ENCODE peak calls at places on chromosome 2, in six cellular contexts. D, M, R, V, Y and U are unnamed samples.

GRCh38 chr2:12031871-12032270 is 285.4 kb downstream of the LPIN1 start:
- DNase-seq in Y (no peak), M (no peak), V (no peak), R (no peak), D (no peak), U (no peak)

GRCh38 chr2:127597984-127598380 is 48.0 kb upstream of the GPR17 start:
- DNase-seq in V (no peak), R (peak; percentile 68), M (no peak), Y (no peak), D (no peak), U (no peak)

GRCh38 chr2:157252529-157252928 is 5.0 kb upstream of the GALNT5 start:
- DNase-seq in M (no peak), Y (no peak), D (no peak), R (no peak), V (no peak), U (no peak)

GRCh38 chr2:23592061-23592685 is 207.2 kb downstream of the KLHL29 start:
- DNase-seq in M (no peak), Y (no peak), D (no peak), V (no peak), R (no peak), U (peak; percentile 59)

GRCh38 chr2:225040862-225041209 is 1.4 kb downstream of the DOCK10 start:
- DNase-seq in V (no peak), D (no peak), R (peak; percentile 33), Y (no peak), M (no peak), U (no peak)

GRCh38 chr2:36433311-36434217 is 78.0 kb downstream of the CRIM1 start:
- DNase-seq in Y (peak; percentile 62), M (no peak), V (no peak), D (no peak), R (peak; percentile 81), U (no peak)

GRCh38 chr2:46018773-46019593 is 278.2 kb upstream of the EPAS1 start:
- DNase-seq in R (no peak), Y (no peak), V (no peak), D (no peak), M (no peak), U (no peak)

GRCh38 chr2:235026137-235026536 is 74.3 kb downstream of the SH3BP4 start:
- DNase-seq in R (peak; percentile 94), Y (peak; percentile 29), V (no peak), D (no peak), M (no peak), U (peak; percentile 29)

GRCh38 chr2:207078186-207078798 is 87.5 kb downstream of the KLF7 start:
- DNase-seq in D (no peak), Y (no peak), M (no peak), R (no peak), V (no peak), U (no peak)

GRCh38 chr2:30239308-30240161 is 8.2 kb downstream of the LBH start:
- DNase-seq in V (no peak), M (peak; percentile 72), D (peak; percentile 30), Y (peak; percentile 45), R (peak; percentile 95), U (no peak)

GRCh38 chr2:201261911-201262310 is 1.6 kb downstream of the CASP8 start:
- DNase-seq in Y (no peak), D (no peak), R (no peak), M (no peak), V (no peak), U (no peak)

GRCh38 chr2:144324446-144325045 is 195.4 kb downstream of the ZEB2 start:
- DNase-seq in Y (no peak), M (no peak), V (no peak), D (no peak), R (no peak), U (no peak)

GRCh38 chr2:99881901-99882591 is 260.3 kb downstream of the AFF3 start:
- DNase-seq in Y (peak; percentile 89), R (peak; percentile 82), D (no peak), M (no peak), V (no peak), U (no peak)

GRCh38 chr2:215736653-215737290 is 276.6 kb downstream of the MREG start:
- DNase-seq in R (peak; percentile 92), Y (no peak), D (no peak), V (no peak), M (no peak), U (no peak)

GRCh38 chr2:205806126-205806905 is 124.0 kb downstream of the NRP2 start:
- DNase-seq in V (no peak), R (no peak), D (peak; percentile 14), Y (no peak), M (no peak), U (no peak)

GRCh38 chr2:120936476-120937334 is 201.0 kb downstream of the GLI2 start:
- DNase-seq in D (no peak), Y (no peak), M (no peak), V (no peak), R (peak; percentile 34), U (no peak)

GRCh38 chr2:172995323-172996244 is 80.1 kb upstream of the MAP3K20 start:
- DNase-seq in D (no peak), V (peak; percentile 25), R (peak; percentile 83), M (no peak), Y (peak; percentile 92), U (no peak)

GRCh38 chr2:238489431-238489830 is 62.7 kb downstream of the ASB1 start:
- DNase-seq in D (no peak), R (no peak), M (no peak), Y (no peak), V (no peak), U (no peak)

GRCh38 chr2:23925702-23926288 is 1.1 kb downstream of the ATAD2B start:
- DNase-seq in Y (no peak), M (peak; percentile 30), D (no peak), V (peak; percentile 4), R (peak; percentile 72), U (no peak)

GRCh38 chr2:185828326-185828725 is 89.7 kb downstream of the FSIP2 start:
- DNase-seq in Y (no peak), D (no peak), M (no peak), R (no peak), V (no peak), U (no peak)

GRCh38 chr2:192228685-192229084 is 34.0 kb upstream of the TMEFF2 start:
- DNase-seq in D (no peak), V (no peak), Y (no peak), M (no peak), R (no peak), U (no peak)

GRCh38 chr2:161178756-161179155 is 18.5 kb downstream of the TANK start:
- DNase-seq in M (no peak), V (no peak), R (no peak), Y (no peak), D (no peak), U (no peak)

GRCh38 chr2:161173541-161174194 is 13.4 kb downstream of the TANK start:
- DNase-seq in Y (no peak), M (no peak), R (no peak), D (no peak), V (no peak), U (no peak)

GRCh38 chr2:161172901-161173540 is 12.8 kb downstream of the TANK start:
- DNase-seq in M (no peak), Y (no peak), R (no peak), V (no peak), D (no peak), U (no peak)

DNA sequence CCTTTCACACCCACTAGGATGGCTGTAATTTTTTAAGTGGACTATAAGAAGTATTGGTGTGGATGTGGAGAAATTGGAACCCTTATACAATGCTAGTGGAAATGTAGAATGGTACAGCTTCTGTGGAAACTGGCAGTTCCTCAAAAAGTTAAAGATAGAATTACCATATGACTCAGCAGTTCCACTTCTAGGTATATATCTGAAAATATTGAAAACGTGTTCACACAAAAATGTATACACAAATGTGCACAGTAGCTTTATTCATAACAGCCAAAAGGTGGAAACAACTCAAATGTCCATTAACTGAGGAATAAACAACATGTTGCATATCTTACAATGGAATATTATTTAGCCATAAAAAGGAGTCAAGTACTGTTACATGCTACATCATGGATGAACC is 17.7 kb downstream of the TANK start:
- DNase-seq in R (no peak), M (no peak), Y (no peak), D (no peak), V (no peak), U (no peak)
- TF ChIP-seq CTCF in R (no peak), M (no peak), Y (no peak), D (no peak), V (no peak), U (no peak)

GRCh38 chr2:198173242-198173641 is 368.8 kb downstream of the PLCL1 start:
- DNase-seq in V (no peak), D (no peak), R (peak; percentile 10), Y (no peak), M (no peak), U (no peak)
- TF ChIP-seq CTCF in V (no peak), D (no peak), R (no peak), Y (no peak), M (no peak), U (no peak)

DNA sequence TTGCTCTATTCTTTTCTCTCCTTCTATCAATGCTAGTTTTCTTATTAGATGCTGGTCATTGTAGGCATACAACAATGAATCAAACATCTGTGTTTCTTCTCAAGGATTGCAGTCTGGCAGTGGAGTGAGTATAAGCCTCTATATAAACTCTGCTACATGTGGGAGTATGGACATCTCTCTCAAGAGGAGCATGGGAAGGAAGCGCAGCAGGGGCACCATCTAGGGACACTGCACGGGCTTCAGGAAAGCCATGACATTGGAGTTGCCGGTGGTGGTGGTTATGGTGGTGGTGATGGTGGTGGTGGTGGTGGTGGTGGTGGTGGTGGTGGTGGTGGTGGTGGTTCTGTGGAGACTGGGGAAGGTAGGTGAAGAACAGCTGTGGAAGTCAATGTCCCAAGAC is 462.6 kb downstream of the RNF144A start:
- DNase-seq in R (no peak), V (no peak), D (no peak), Y (no peak), M (no peak), U (no peak)
- TF ChIP-seq CTCF in R (no peak), V (no peak), D (no peak), Y (peak; percentile 29), M (no peak), U (no peak)

GRCh38 chr2:189501487-189501886 is 60.2 kb downstream of the WDR75 start:
- DNase-seq in R (no peak), D (no peak), M (no peak), Y (no peak), V (no peak), U (no peak)

GRCh38 chr2:189499137-189499536 is 57.9 kb downstream of the WDR75 start:
- DNase-seq in M (no peak), Y (no peak), V (no peak), D (no peak), R (no peak), U (no peak)

GRCh38 chr2:189500456-189501160 is 59.3 kb downstream of the WDR75 start:
- DNase-seq in V (no peak), R (no peak), Y (no peak), M (no peak), D (no peak), U (no peak)

GRCh38 chr2:189492451-189492850 is 51.2 kb downstream of the WDR75 start:
- DNase-seq in M (no peak), D (no peak), V (no peak), R (peak; percentile 28), Y (no peak), U (no peak)

DNA sequence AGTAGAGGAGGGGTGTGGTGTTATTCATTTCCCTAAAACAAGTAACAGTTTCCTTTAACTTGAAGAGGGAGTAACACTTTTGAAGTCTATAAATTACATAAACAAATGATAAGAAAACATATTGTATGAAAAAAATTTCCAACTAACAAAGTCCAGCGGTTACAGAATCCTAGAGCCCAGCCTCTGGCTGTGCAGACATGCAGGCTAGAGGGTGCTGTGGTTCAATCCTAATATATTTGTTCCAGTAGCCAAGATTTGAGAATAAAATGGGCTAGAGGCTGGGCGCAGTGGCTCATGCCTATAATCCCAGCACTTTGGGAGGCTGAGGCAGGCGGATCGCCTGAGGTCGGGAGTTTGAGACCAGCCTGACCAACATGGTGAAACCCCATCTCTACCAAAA is 56.9 kb downstream of the WDR75 start:
- DNase-seq in M (no peak), Y (no peak), V (no peak), R (no peak), D (no peak), U (no peak)
- TF ChIP-seq CTCF in M (no peak), Y (no peak), V (no peak), R (no peak), D (no peak), U (no peak)